ENCODE peak calls at places on chromosome 13, in eight cellular contexts. M is GM23338, T is Panc1, C is SK-N-SH, O is prostate gland, G is stomach, U is spleen, P is transverse colon. R is an unnamed sample.

GRCh38 chr13:101297794-101298193 is 118.5 kb downstream of the NALCN start:
- DNase-seq in M (no peak), T (no peak), C (no peak), O (no peak), G (no peak), U (no peak), P (no peak), R (no peak)

GRCh38 chr13:111282997-111283396 is 37.4 kb upstream of the TEX29 start:
- DNase-seq in M (no peak), T (no peak), C (no peak), O (no peak), G (no peak), U (no peak), P (no peak), R (no peak)

GRCh38 chr13:100363874-100364273 is 224.7 kb downstream of the GGACT start:
- DNase-seq in M (no peak), T (no peak), C (no peak), O (no peak), G (no peak), U (no peak), P (no peak), R (no peak)

GRCh38 chr13:99311748-99312492 is 4.7 kb upstream of the GPR183 start:
- DNase-seq in M (no peak), T (no peak), C (peak), O (no peak), G (no peak), U (no peak), P (no peak), R (no peak)

GRCh38 chr13:40583738-40584137 is 82.7 kb downstream of the FOXO1 start:
- DNase-seq in M (no peak), T (no peak), C (no peak), O (no peak), G (no peak), U (no peak), P (no peak), R (no peak)

GRCh38 chr13:44713793-44714469 is 137.8 kb upstream of the TSC22D1 start:
- DNase-seq in M (no peak), T (no peak), C (no peak), O (no peak), G (no peak), U (no peak), P (no peak), R (peak)

GRCh38 chr13:99322297-99323103 is 15.3 kb upstream of the GPR183 start:
- DNase-seq in M (no peak), T (no peak), C (no peak), O (no peak), G (no peak), U (no peak), P (no peak), R (no peak)

GRCh38 chr13:109408596-109409382 is 377.6 kb downstream of the IRS2 start:
- DNase-seq in M (no peak), T (no peak), C (no peak), O (no peak), G (no peak), U (no peak), P (no peak), R (no peak)

GRCh38 chr13:31282741-31283455 is 83.1 kb downstream of the B3GLCT start:
- DNase-seq in M (no peak), T (no peak), C (no peak), O (no peak), G (no peak), U (no peak), P (no peak), R (no peak)

GRCh38 chr13:113743366-113744195 is 15.4 kb upstream of the TMEM255B start:
- DNase-seq in M (no peak), T (no peak), C (no peak), O (no peak), G (no peak), U (peak), P (no peak), R (no peak)

GRCh38 chr13:113741101-113741731 is 17.8 kb upstream of the TMEM255B start:
- DNase-seq in M (no peak), T (no peak), C (no peak), O (no peak), G (no peak), U (peak), P (no peak), R (no peak)

GRCh38 chr13:113740661-113741060 is 18.4 kb upstream of the TMEM255B start:
- DNase-seq in M (no peak), T (no peak), C (no peak), O (no peak), G (no peak), U (peak), P (no peak), R (no peak)

GRCh38 chr13:113742445-113743120 is 16.4 kb upstream of the TMEM255B start:
- DNase-seq in M (no peak), T (no peak), C (no peak), O (no peak), G (no peak), U (peak), P (no peak), R (no peak)

DNA sequence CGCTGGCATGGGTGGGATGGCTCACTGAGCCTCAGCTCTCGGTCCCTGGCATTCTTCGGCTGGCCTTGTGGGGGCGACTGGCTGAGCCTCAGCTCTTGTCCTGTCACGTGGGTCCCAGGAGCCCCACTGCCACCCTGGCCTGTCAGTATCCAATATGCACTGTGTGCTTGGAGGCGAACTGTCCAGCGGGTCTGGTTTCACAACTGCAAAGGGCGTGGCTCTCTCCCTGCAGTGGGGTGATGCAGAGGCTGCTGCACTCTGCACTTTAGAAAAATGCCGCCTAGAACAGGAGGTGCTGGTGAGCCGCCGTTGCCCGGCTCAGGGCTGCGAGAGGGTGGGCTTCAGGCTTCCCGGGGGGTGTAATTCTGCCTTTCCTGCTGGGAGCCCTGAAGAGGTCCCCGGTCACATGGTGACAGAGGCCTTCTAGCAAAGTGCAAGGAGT is 17.0 kb upstream of the TMEM255B start:
- DNase-seq in M (peak), T (no peak), C (peak), O (no peak), G (peak), U (peak), P (peak), R (peak)
- TF ChIP-seq POLR2AphosphoS5 in M (no peak), T (no peak), C (no peak), O (no peak), G (no peak), U (no peak), P (no peak), R (no peak)

DNA sequence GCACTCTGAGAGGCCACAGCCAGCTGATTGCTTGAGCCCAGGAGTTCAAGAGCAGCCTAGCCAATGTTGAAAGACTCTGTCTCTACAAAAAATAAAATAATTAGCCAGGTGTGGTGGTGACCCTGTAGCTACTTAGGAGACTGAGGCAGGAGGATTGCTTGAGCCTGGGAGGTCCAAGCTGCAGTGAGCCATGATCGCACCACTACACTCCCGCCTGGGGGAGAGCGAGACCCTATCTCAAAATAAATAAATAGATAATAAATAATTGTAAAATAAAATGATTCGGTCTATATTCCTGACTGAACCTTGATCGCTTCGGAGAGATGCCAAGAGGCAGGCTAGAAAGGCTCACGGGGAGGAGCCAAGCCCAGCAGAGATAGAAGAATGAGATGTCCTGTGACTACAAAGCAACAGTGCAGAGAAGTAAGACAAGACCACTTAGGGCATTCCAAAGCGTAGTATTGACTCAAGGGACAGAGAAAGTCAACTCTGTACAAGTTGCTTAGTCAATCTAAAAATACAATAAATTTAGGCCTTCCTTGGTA is 12.8 kb downstream of the SHISA2 start:
- DNase-seq in M (no peak), T (no peak), C (no peak), O (no peak), G (no peak), U (no peak), P (no peak), R (no peak)
- TF ChIP-seq POLR2AphosphoS5 in M (no peak), T (no peak), C (no peak), O (no peak), G (no peak), U (no peak), P (no peak), R (no peak)

DNA sequence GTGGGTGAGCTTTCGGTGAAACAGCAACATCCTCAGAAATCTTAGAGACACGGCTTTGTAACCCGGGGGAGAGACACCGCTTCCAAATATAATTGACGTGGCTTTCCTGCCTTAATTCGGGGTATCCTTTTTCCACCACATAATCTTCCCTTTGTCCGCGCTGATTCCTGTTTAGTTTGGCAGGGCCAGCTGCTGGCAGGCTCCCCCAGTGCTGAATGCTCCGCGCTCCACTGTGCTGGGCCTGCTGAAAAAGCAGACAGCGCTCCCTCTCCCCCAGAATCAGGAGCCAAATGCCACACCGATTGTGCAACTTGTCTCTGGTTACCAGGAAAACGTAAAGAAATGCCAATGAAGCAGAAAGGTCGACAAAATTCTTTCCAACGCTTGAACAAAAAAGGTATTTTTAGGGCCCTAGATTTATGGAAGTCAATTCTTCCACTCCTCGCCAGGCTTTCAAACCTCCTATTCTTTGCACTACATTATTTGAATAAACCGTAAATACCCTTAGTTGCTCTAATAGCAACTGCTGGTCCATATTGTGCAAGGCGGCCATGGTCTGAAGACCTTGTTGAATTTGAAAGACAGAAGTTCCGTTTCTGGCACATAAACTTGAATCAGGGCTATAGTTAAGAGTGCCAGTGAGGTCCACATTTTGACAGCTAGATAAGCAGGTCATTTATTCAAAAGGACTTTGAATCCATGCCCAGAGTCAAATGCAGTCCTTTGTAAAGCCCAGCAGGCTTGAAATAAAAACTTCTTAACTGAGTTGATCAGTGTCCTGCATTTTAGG is 206.7 kb upstream of the RFC3 start:
- DNase-seq in M (peak), T (no peak), C (no peak), O (peak), G (peak), U (no peak), P (peak), R (no peak)
- TF ChIP-seq POLR2AphosphoS5 in M (no peak), T (no peak), C (no peak), O (peak), G (no peak), U (no peak), P (no peak), R (no peak)

DNA sequence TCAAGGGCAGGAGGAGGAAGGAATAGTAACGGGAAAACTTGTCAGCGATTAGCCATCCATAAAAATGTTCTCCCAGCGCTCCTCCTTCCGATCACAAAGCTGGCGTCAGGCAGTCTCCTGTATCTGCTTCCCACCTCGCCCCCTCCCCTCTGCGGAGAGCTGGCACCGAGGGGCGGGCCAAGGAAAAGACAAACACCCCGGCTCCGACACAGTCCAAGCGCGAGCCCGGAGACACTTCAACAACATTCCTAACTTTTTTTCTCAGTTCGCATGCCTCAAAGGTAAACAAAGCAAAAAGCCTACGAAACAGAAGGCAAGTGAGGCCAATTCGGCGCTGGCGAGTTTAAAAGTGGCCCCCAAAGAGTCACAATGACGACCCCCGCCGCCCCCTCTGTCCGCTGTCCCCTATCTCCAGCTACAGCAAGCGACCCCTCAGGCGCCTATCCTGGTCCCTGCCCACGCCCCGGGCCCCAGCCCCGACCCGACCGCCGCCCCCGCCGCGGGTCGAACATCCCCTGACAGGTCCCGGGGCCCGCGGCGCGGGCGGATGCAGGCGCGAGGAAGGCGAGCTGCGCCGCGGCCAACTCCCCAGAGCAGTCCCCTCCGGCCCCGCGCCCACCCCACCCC is 719 bp downstream of the SMAD9 start:
- DNase-seq in M (peak), T (no peak), C (peak), O (peak), G (peak), U (no peak), P (peak), R (no peak)
- TF ChIP-seq POLR2AphosphoS5 in M (no peak), T (no peak), C (no peak), O (peak), G (peak), U (no peak), P (no peak), R (no peak)

DNA sequence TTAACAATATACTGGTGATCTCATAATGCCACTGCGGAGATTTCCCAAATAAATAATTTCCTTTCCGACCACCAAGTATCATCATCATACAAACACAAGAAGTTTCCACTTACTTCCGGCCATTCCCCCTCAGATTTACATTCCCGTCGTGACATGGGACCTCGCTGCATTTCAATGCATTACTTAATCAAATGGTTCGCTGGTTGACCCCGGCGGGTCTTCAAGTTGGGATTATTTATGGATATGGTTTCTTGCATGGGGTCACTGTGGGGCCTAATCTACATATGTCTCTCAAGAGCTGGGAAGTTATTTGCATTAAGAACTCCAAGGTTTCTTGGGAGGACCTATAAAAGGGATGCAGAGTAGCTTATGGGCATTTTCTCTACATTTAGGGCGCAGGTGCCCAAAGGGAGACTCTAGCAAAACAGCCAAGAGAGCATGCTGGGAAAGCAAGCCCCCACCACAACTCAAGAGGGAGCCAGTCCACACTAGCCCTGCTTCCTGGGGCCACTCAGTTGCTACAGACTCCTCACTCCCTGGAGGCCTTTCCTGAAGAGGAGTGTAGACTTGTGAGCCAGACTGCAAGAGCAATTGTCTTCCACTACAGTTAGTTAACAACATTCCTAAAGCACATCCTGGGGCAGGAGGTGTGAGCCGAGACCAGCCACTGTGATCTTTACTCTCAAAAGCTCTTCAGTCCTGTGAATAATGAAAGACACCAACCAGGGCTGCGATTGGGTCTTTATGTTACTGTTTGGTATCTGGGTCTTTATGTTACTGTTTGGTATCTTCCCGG is 125.3 kb downstream of the KATNAL1 start:
- DNase-seq in M (peak), T (no peak), C (no peak), O (no peak), G (no peak), U (no peak), P (no peak), R (no peak)
- TF ChIP-seq POLR2AphosphoS5 in M (peak), T (no peak), C (no peak), O (no peak), G (no peak), U (no peak), P (no peak), R (no peak)

DNA sequence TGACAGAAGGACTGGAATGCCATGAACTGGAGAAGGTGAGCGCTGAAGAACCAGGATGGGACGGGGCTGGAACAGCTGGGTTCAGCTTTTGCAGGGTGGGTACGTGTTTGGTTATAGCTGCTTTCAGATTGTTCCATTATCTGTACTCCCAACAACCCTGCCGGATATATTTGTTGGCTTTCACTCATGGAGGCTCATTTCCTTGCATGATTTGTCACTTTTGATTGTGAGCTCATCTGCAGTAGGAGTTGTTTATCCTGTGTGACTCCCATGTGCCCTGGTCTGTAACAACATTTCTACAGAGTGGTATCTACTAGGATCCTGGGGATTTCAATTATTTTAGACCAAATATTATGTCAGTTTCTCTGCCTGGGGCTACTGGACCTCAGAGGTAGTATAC is 5.4 kb downstream of the ARL11 start:
- DNase-seq in M (no peak), T (no peak), C (no peak), O (no peak), G (no peak), U (no peak), P (no peak), R (no peak)
- TF ChIP-seq POLR2AphosphoS5 in M (no peak), T (no peak), C (no peak), O (no peak), G (no peak), U (no peak), P (no peak), R (no peak)

DNA sequence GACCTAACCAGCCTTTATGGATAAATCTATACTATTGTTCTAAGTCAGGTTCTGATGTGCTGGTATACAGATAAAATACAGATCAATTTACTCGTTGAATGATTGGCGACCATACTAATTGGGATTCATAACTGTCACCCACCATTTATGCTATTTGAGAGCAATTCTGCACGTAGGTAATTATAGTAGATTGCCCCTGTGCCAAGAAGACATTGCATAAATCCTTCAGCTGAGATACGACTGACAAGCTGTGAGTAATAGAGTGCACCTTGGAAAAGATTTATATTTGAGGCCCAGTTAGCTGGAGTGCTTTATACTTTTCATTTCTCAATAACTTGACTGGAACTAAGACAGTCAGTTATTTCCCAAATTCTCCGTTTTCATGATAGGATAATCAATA is 536.1 kb downstream of the GPC6 start:
- DNase-seq in M (no peak), T (no peak), C (no peak), O (no peak), G (no peak), U (no peak), P (no peak), R (no peak)
- TF ChIP-seq POLR2AphosphoS5 in M (no peak), T (no peak), C (no peak), O (no peak), G (no peak), U (no peak), P (no peak), R (no peak)

DNA sequence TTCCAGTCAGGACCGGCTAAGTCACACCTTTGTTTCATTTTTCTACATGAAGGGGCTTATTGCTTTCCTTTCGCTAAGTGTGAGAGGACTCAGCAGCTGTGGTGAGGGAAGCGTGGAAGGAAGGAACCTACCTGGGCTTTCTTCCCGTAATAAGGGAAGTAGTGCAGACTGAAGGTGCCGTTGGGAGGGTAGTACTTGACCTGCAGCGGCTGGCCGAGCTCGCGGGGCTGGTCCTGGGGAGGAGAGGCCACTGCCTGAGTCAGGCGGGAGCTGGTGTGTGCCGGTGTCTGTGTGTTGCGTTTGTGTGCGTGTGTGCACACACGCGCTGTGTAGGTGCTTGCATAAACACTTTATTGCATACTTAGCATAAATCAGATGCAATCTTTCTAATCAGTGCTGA is 7.7 kb downstream of the ATP4B start:
- DNase-seq in M (no peak), T (no peak), C (no peak), O (no peak), G (peak), U (peak), P (peak), R (no peak)
- TF ChIP-seq POLR2AphosphoS5 in M (no peak), T (no peak), C (no peak), O (no peak), G (no peak), U (no peak), P (no peak), R (no peak)

GRCh38 chr13:52454459-52454824 is 836 bp upstream of the CKAP2 start:
- DNase-seq in M (peak), T (no peak), C (peak), O (peak), G (no peak), U (peak), P (peak), R (no peak)
- TF ChIP-seq POLR2AphosphoS5 in M (no peak), T (no peak), C (no peak), O (peak), G (no peak), U (peak), P (no peak), R (no peak)

R was measured in HCT116.